ENCODE peak calls at places on chromosomes 11 and 22, in seven cellular contexts. J, M, P, R, T, V and H are unnamed samples.

GRCh38 chr22:31150615-31151014 is 9.4 kb upstream of the RNF185 start:
- DNase-seq in J (no peak), M (no peak), P (no peak), R (no peak), T (no peak), V (no peak), H (no peak)

GRCh38 chr11:119709638-119710346 is 19.2 kb downstream of the NECTIN1 start:
- DNase-seq in J (peak), M (no peak), P (no peak), R (no peak), T (no peak), V (no peak), H (no peak)

GRCh38 chr11:105968021-105968697 is 53.9 kb downstream of the MSANTD4 start:
- DNase-seq in J (no peak), M (no peak), P (peak), R (peak), T (no peak), V (no peak), H (no peak)

GRCh38 chr11:113151502-113151901 is 162.9 kb upstream of the TTC12 start:
- DNase-seq in J (no peak), M (no peak), P (no peak), R (no peak), T (no peak), V (no peak), H (no peak)

GRCh38 chr22:47384977-47385376 is 622.5 kb downstream of the TBC1D22A start:
- DNase-seq in J (no peak), M (no peak), P (no peak), R (no peak), T (no peak), V (no peak), H (no peak)

GRCh38 chr22:49867303-49868250 is 13.9 kb downstream of the ZBED4 start:
- DNase-seq in J (no peak), M (no peak), P (no peak), R (no peak), T (peak), V (no peak), H (no peak)

GRCh38 chr11:122146475-122146874 is 30.5 kb upstream of the BLID start:
- DNase-seq in J (no peak), M (no peak), P (no peak), R (no peak), T (no peak), V (no peak), H (no peak)

GRCh38 chr11:61120099-61120864 is 18.0 kb downstream of the CD5 start:
- DNase-seq in J (no peak), M (no peak), P (no peak), R (no peak), T (no peak), V (no peak), H (no peak)

GRCh38 chr11:28009383-28009782 is 98.6 kb downstream of the KIF18A start:
- DNase-seq in J (no peak), M (no peak), P (no peak), R (peak), T (no peak), V (no peak), H (no peak)

GRCh38 chr11:2768471-2769408 is 68.9 kb upstream of the KCNQ1OT1 start:
- DNase-seq in J (no peak), M (peak), P (peak), R (peak), T (peak), V (no peak), H (peak)

GRCh38 chr11:3123316-3123715 is 41.8 kb downstream of the OSBPL5 start:
- DNase-seq in J (no peak), M (no peak), P (no peak), R (no peak), T (no peak), V (no peak), H (no peak)

GRCh38 chr22:43860126-43860525 is 2.2 kb downstream of the SULT4A1 start:
- DNase-seq in J (no peak), M (no peak), P (no peak), R (no peak), T (no peak), V (no peak), H (no peak)

GRCh38 chr11:120060512-120060911 is 77.4 kb downstream of the TRIM29 start:
- DNase-seq in J (no peak), M (no peak), P (no peak), R (no peak), T (no peak), V (no peak), H (no peak)

GRCh38 chr11:8871283-8871775 is 39.7 kb upstream of the AKIP1 start:
- DNase-seq in J (no peak), M (no peak), P (peak), R (peak), T (no peak), V (no peak), H (peak)

GRCh38 chr22:47543447-47543846 is 781.0 kb downstream of the TBC1D22A start:
- DNase-seq in J (no peak), M (no peak), P (no peak), R (no peak), T (no peak), V (no peak), H (no peak)